ENCODE peak calls at places on chromosomes 5 and 9, in four cellular contexts. F is hypothalamus, L is EL, M is neural crest cell. V is an unnamed sample.

GRCh38 chr9:129170229-129170628 is 7.8 kb downstream of the IER5L start:
- DNase-seq in F (no peak), L (peak; percentile 48), M (no peak), V (peak; percentile 19)

GRCh38 chr5:93174930-93175329 is 406.1 kb downstream of the NR2F1-AS1 start:
- DNase-seq in F (no peak), L (no peak), M (no peak), V (no peak)

GRCh38 chr5:9173281-9174048 is 372.4 kb downstream of the SEMA5A start:
- DNase-seq in F (no peak), L (peak; percentile 92), M (no peak), V (peak; percentile 58)

GRCh38 chr5:71737931-71738539 is 19.0 kb downstream of the CARTPT start:
- DNase-seq in F (no peak), L (no peak), M (no peak), V (no peak)

GRCh38 chr9:95385521-95385920 is 68.0 kb upstream of the FANCC start:
- DNase-seq in F (no peak), L (no peak), M (no peak), V (no peak)

GRCh38 chr5:40223884-40224402 is 455.8 kb upstream of the PTGER4 start:
- DNase-seq in F (no peak), L (peak; percentile 96), M (no peak), V (peak; percentile 71)

GRCh38 chr9:137405677-137406081 is 17.3 kb downstream of the EXD3 start:
- DNase-seq in F (no peak), L (no peak), M (no peak), V (no peak)

GRCh38 chr5:1415059-1415425 is 30.2 kb downstream of the SLC6A3 start:
- DNase-seq in F (no peak), L (no peak), M (no peak), V (no peak)

GRCh38 chr5:167254150-167254549 is 1037.3 kb upstream of the WWC1 start:
- DNase-seq in F (no peak), L (no peak), M (no peak), V (no peak)

GRCh38 chr9:16367605-16368424 is 502.7 kb downstream of the BNC2 start:
- DNase-seq in F (no peak), L (peak; percentile 94), M (no peak), V (peak; percentile 60)

GRCh38 chr9:136336156-136336860 is 9.0 kb downstream of the GPSM1 start:
- DNase-seq in F (no peak), L (peak; percentile 64), M (no peak), V (no peak)

GRCh38 chr9:16521868-16522381 is 348.5 kb downstream of the BNC2 start:
- DNase-seq in F (no peak), L (peak; percentile 91), M (no peak), V (peak; percentile 74)

GRCh38 chr5:158970569-158971014 is 129.1 kb downstream of the EBF1 start:
- DNase-seq in F (no peak), L (no peak), M (no peak), V (no peak)

GRCh38 chr5:21817668-21818419 is 1035.3 kb downstream of the CDH12 start:
- DNase-seq in F (no peak), L (no peak), M (no peak), V (no peak)

GRCh38 chr5:120137582-120137981 is 326.5 kb upstream of the PRR16 start:
- DNase-seq in F (no peak), L (no peak), M (no peak), V (no peak)

GRCh38 chr5:96124589-96124988 is 162.9 kb upstream of the ELL2 start:
- DNase-seq in F (no peak), L (peak; percentile 55), M (no peak), V (peak; percentile 56)

GRCh38 chr9:69745716-69746538 is 13.9 kb downstream of the PTAR1 start:
- DNase-seq in F (no peak), L (no peak), M (no peak), V (no peak)

V was measured in NCI-H226.